ENCODE peak calls at places on chromosomes 3 and 15, in ten cellular contexts. G is HepG2, L is SK-N-SH, V is neural progenitor cell, I is IMR-90, X is mammary epithelial cell, N is fibroblast of lung, Q is PC-3, Y is OCI-LY7, D is endothelial cell of umbilical vein. O is an unnamed sample. For H4K20me1, the result is how much of the 10 kb centered on the place peaks cover.

GRCh38 chr3:32325957-32326356 is 65.7 kb upstream of the CMTM7 start:
- DNase-seq in X (peak), G (no peak), L (no peak), V (no peak), Q (peak), Y (no peak), D (no peak), N (peak), I (no peak), O (no peak)

GRCh38 chr3:32910954-32911353 is 40.5 kb upstream of the CCR4 start:
- DNase-seq in X (peak), D (no peak), Q (no peak), N (peak), Y (no peak), V (no peak), G (no peak), L (no peak), I (no peak), O (peak)

GRCh38 chr15:65212097-65212496 is 824 bp upstream of the CILP start:
- DNase-seq in Y (peak), I (no peak), Q (no peak), D (no peak), X (no peak), N (no peak), L (peak), G (peak), V (peak), O (peak)

GRCh38 chr3:94036909-94037507 is 8.6 kb upstream of the STX19 start:
- DNase-seq in I (peak), L (peak), N (peak), Y (peak), V (peak), Q (peak), G (peak), X (peak), D (peak), O (peak)

GRCh38 chr15:44710236-44711088 is 661 bp downstream of the PATL2 start:
- DNase-seq in D (no peak), V (no peak), L (no peak), Q (peak), N (peak), X (no peak), G (no peak), Y (peak), I (peak), O (peak)

GRCh38 chr15:90860942-90861675 is 7.3 kb upstream of the FURIN start:
- DNase-seq in G (peak), N (peak), D (no peak), L (no peak), X (no peak), V (no peak), I (no peak), Q (peak), Y (no peak), O (no peak)

GRCh38 chr3:36864180-36865053 is 80.4 kb downstream of the TRANK1 start:
- DNase-seq in L (no peak), N (no peak), X (no peak), G (no peak), I (no peak), Y (no peak), V (no peak), Q (no peak), D (peak), O (no peak)

GRCh38 chr3:188052229-188052965 is 101.6 kb upstream of the LPP start:
- DNase-seq in L (no peak), I (peak), Q (no peak), V (peak), D (peak), N (peak), G (peak), X (peak), Y (no peak), O (no peak)

GRCh38 chr3:171944109-171945016 is 95.0 kb upstream of the FNDC3B start:
- DNase-seq in Q (peak), V (peak), I (no peak), G (no peak), X (no peak), Y (no peak), L (no peak), N (peak), D (peak), O (no peak)

GRCh38 chr3:16807441-16807840 is 77.3 kb upstream of the PLCL2 start:
- DNase-seq in Y (no peak), V (no peak), L (no peak), I (no peak), Q (no peak), X (no peak), G (no peak), D (peak), N (peak), O (peak)

GRCh38 chr15:99736702-99737101 is 3.5 kb upstream of the LYSMD4 start:
- DNase-seq in N (no peak), Y (no peak), Q (no peak), L (no peak), I (no peak), V (no peak), G (no peak), X (no peak), D (no peak), O (no peak)

GRCh38 chr3:120908030-120908802 is at the start of gene STXBP5L:
- DNase-seq in X (peak), L (peak), N (peak), G (peak), I (peak), Y (peak), V (peak), Q (peak), D (peak), O (peak)

GRCh38 chr3:37903734-37904133 is 42.1 kb downstream of the CTDSPL start:
- DNase-seq in Y (no peak), N (no peak), D (no peak), Q (no peak), G (no peak), X (no peak), L (no peak), V (no peak), I (no peak), O (no peak)

GRCh38 chr3:37906734-37907282 is 45.1 kb downstream of the CTDSPL start:
- DNase-seq in V (no peak), Q (no peak), N (no peak), L (no peak), I (no peak), Y (no peak), G (peak), X (no peak), D (peak), O (no peak)

GRCh38 chr3:37905987-37906674 is 44.5 kb downstream of the CTDSPL start:
- DNase-seq in L (no peak), D (peak), I (peak), X (no peak), Y (peak), Q (no peak), N (peak), V (no peak), G (peak), O (peak)

GRCh38 chr3:37904614-37905047 is 43.0 kb downstream of the CTDSPL start:
- DNase-seq in V (peak), Y (no peak), Q (no peak), G (no peak), L (peak), N (peak), D (no peak), X (peak), I (peak), O (peak)

GRCh38 chr3:37905346-37905745 is 43.7 kb downstream of the CTDSPL start:
- DNase-seq in Q (no peak), D (no peak), L (no peak), N (no peak), G (no peak), X (no peak), Y (peak), I (no peak), V (peak), O (peak)
- H4K20me1 ChIP-seq in Q (under half), D (under half), L (under half), N (under half), G (under half), X (under half), Y (under half), I (under half), V (under half), O (under half)

GRCh38 chr3:122665226-122665786 is 15.3 kb upstream of the PARP14 start:
- DNase-seq in N (no peak), G (no peak), Q (no peak), Y (no peak), L (peak), I (no peak), D (no peak), X (no peak), V (no peak), O (no peak)

GRCh38 chr3:122660575-122660974 is 20.1 kb upstream of the PARP14 start:
- DNase-seq in L (no peak), G (peak), X (no peak), Y (peak), I (no peak), N (no peak), V (peak), D (no peak), Q (no peak), O (no peak)

DNA sequence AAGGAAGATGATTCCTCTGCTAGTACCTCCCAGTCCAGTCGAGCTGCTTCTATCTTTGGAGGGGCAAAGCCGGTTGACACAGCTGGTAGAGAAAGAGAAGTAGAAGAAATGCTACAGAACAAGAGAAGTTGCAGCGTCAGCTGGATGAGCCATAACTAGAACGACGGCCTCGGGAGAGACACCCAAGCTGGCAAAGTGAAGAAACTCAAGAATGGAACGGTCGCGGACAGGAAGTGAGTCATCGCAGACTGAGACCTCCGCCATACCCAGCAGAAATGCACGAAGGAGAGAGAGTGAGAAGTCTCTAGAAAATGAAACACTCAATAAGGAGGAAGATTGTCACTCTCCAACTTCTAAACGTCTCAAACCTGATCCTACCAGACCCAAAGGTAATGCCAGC is 19.0 kb upstream of the PARP14 start:
- DNase-seq in X (no peak), I (no peak), V (no peak), N (no peak), D (no peak), L (no peak), Q (no peak), Y (no peak), G (no peak), O (no peak)
- H3K4me3 ChIP-seq in X (no peak), I (no peak), V (no peak), N (no peak), D (no peak), L (no peak), Q (no peak), Y (no peak), G (no peak), O (no peak)

GRCh38 chr3:48064292-48064829 is 48.1 kb upstream of the MAP4 start:
- DNase-seq in L (no peak), X (no peak), I (peak), N (peak), Q (peak), V (no peak), D (no peak), G (no peak), Y (no peak), O (peak)
- H4K20me1 ChIP-seq in L (half or more), X (under half), I (half or more), N (under half), Q (under half), V (under half), D (under half), G (under half), Y (under half), O (under half)

GRCh38 chr3:155018621-155019330 is 61.3 kb upstream of the MME start:
- DNase-seq in I (no peak), X (peak), G (no peak), D (peak), V (no peak), N (no peak), L (no peak), Q (no peak), Y (peak), O (no peak)

GRCh38 chr3:155024006-155024638 is 56.0 kb upstream of the MME start:
- DNase-seq in L (no peak), X (peak), V (no peak), N (peak), D (peak), I (no peak), G (no peak), Y (no peak), Q (peak), O (peak)

GRCh38 chr3:155026999-155027591 is 53.0 kb upstream of the MME start:
- DNase-seq in G (no peak), L (no peak), I (peak), V (peak), X (no peak), Y (no peak), D (peak), N (peak), Q (no peak), O (peak)

GRCh38 chr3:155019576-155019975 is 60.5 kb upstream of the MME start:
- DNase-seq in V (no peak), Y (no peak), D (no peak), Q (peak), I (peak), N (peak), X (no peak), G (no peak), L (no peak), O (peak)

DNA sequence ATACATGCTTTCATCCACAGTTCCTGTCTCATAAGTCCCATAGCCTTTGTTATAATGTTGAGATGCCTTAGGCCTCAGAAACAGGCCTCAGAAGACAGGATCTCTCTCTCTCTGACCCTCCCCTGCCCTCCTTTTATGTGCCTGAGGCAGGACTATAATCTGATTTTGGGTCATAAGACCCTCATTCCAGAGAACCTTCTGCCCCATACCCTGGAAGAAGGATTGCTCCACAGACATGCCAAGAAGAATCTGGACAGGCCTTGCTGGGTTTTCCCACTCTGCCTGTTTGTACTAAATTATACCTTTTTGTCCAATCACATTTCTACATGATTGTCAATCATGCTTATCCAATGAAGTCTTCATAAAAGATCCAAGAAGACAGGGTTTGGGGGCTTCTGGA is 57.2 kb upstream of the MME start:
- DNase-seq in X (no peak), D (no peak), N (no peak), G (no peak), Y (no peak), L (no peak), Q (no peak), V (no peak), I (no peak), O (no peak)
- H3K4me3 ChIP-seq in X (no peak), D (no peak), N (no peak), G (no peak), Y (no peak), L (no peak), Q (no peak), V (no peak), I (no peak), O (no peak)

O was measured in GM23248.